ENCODE peak calls at places on chromosomes 12 and 14, in four cellular contexts. One of them, this sample, is unnamed.
A peak's percentile ranks its signal among the peaks of the same experiment; 100 is the strongest.

GRCh38 chr12:120225200-120225558 is 24.3 kb upstream of the RPLP0 start:
- DNase-seq in Daoy: no peak
- DNase-seq in T-helper 9 cell: no peak
- DNase-seq in NCI-H446 treated with DMSO at 0.1 percent for 48 hours: no peak
- DNase-seq in this sample: no peak

GRCh38 chr12:62813031-62813829 is 121.7 kb downstream of the PPM1H start:
- DNase-seq in Daoy: peak; percentile 79
- DNase-seq in T-helper 9 cell: peak; percentile 3
- DNase-seq in NCI-H446 treated with DMSO at 0.1 percent for 48 hours: no peak
- DNase-seq in this sample: peak; percentile 17

GRCh38 chr12:26001530-26001929 is 43.0 kb downstream of the RASSF8 start:
- DNase-seq in Daoy: no peak
- DNase-seq in T-helper 9 cell: no peak
- DNase-seq in NCI-H446 treated with DMSO at 0.1 percent for 48 hours: no peak
- DNase-seq in this sample: no peak

GRCh38 chr14:102893452-102893851 is 29.0 kb upstream of the AMN start:
- DNase-seq in Daoy: no peak
- DNase-seq in T-helper 9 cell: no peak
- DNase-seq in NCI-H446 treated with DMSO at 0.1 percent for 48 hours: no peak
- DNase-seq in this sample: no peak

GRCh38 chr14:52051251-52051650 is 17.6 kb downstream of the NID2 start:
- DNase-seq in Daoy: no peak
- DNase-seq in T-helper 9 cell: no peak
- DNase-seq in NCI-H446 treated with DMSO at 0.1 percent for 48 hours: no peak
- DNase-seq in this sample: no peak

GRCh38 chr12:51818567-51819300 is 29.8 kb downstream of the FIGNL2 start:
- DNase-seq in Daoy: peak; percentile 84
- DNase-seq in T-helper 9 cell: no peak
- DNase-seq in NCI-H446 treated with DMSO at 0.1 percent for 48 hours: peak; percentile 52
- DNase-seq in this sample: no peak

GRCh38 chr14:95689441-95689840 is 3.2 kb downstream of the TCL1B start:
- DNase-seq in Daoy: no peak
- DNase-seq in T-helper 9 cell: no peak
- DNase-seq in NCI-H446 treated with DMSO at 0.1 percent for 48 hours: no peak
- DNase-seq in this sample: no peak

GRCh38 chr12:64669270-64669842 is 59.1 kb downstream of the RASSF3 start:
- DNase-seq in Daoy: no peak
- DNase-seq in T-helper 9 cell: no peak
- DNase-seq in NCI-H446 treated with DMSO at 0.1 percent for 48 hours: no peak
- DNase-seq in this sample: no peak

GRCh38 chr14:95185452-95186392 is 28.4 kb upstream of the DICER1 start:
- DNase-seq in Daoy: peak; percentile 17
- DNase-seq in T-helper 9 cell: no peak
- DNase-seq in NCI-H446 treated with DMSO at 0.1 percent for 48 hours: no peak
- DNase-seq in this sample: no peak

GRCh38 chr12:26239508-26240328 is 44.3 kb downstream of the SSPN start:
- DNase-seq in Daoy: peak; percentile 99
- DNase-seq in T-helper 9 cell: no peak
- DNase-seq in NCI-H446 treated with DMSO at 0.1 percent for 48 hours: peak; percentile 24
- DNase-seq in this sample: no peak

GRCh38 chr12:5123921-5124320 is 80.2 kb downstream of the KCNA5 start:
- DNase-seq in Daoy: peak; percentile 76
- DNase-seq in T-helper 9 cell: no peak
- DNase-seq in NCI-H446 treated with DMSO at 0.1 percent for 48 hours: no peak
- DNase-seq in this sample: no peak

GRCh38 chr12:40942326-40942725 is 245.8 kb upstream of the PDZRN4 start:
- DNase-seq in Daoy: no peak
- DNase-seq in T-helper 9 cell: no peak
- DNase-seq in NCI-H446 treated with DMSO at 0.1 percent for 48 hours: no peak
- DNase-seq in this sample: no peak

GRCh38 chr14:55881577-55882241 is 236.5 kb upstream of the PELI2 start:
- DNase-seq in Daoy: no peak
- DNase-seq in T-helper 9 cell: no peak
- DNase-seq in NCI-H446 treated with DMSO at 0.1 percent for 48 hours: no peak
- DNase-seq in this sample: no peak

GRCh38 chr14:101232340-101233015 is 328.8 kb upstream of the DIO3 start:
- DNase-seq in Daoy: no peak
- DNase-seq in T-helper 9 cell: no peak
- DNase-seq in NCI-H446 treated with DMSO at 0.1 percent for 48 hours: no peak
- DNase-seq in this sample: no peak

GRCh38 chr12:123006977-123007376 is 26.5 kb downstream of the ARL6IP4 start:
- DNase-seq in Daoy: no peak
- DNase-seq in T-helper 9 cell: no peak
- DNase-seq in NCI-H446 treated with DMSO at 0.1 percent for 48 hours: no peak
- DNase-seq in this sample: no peak

GRCh38 chr12:114935658-114936057 is 251.7 kb upstream of the TBX3 start:
- DNase-seq in Daoy: no peak
- DNase-seq in T-helper 9 cell: no peak
- DNase-seq in NCI-H446 treated with DMSO at 0.1 percent for 48 hours: no peak
- DNase-seq in this sample: no peak

This sample was measured in activated T-cell treated with anti-CD3 and anti-CD28 coated beads for 1 hour.